ENCODE peak calls at places on chromosomes 5 and 9, in seven cellular contexts. One of them, this sample, is unnamed.

GRCh38 chr5:177478711-177479646 is 5.5 kb upstream of the DBN1 start:
- DNase-seq in astrocyte: peak; percentile 41
- DNase-seq in endothelial cell: no peak
- DNase-seq in activated naive CD8-positive, alpha-beta T cell treated with anti-CD3 and anti-CD28 coated beads for 36 hours: peak; percentile 66
- DNase-seq in HS-5: no peak
- DNase-seq in glomerular endothelial cell: no peak
- DNase-seq in effector CD4-positive, alpha-beta T cell: no peak
- DNase-seq in this sample: no peak

GRCh38 chr5:176388003-176388340 is 426 bp downstream of the NOP16 start:
- DNase-seq in astrocyte: peak; percentile 3
- DNase-seq in endothelial cell: peak; percentile 22
- DNase-seq in activated naive CD8-positive, alpha-beta T cell treated with anti-CD3 and anti-CD28 coated beads for 36 hours: no peak
- DNase-seq in HS-5: no peak
- DNase-seq in glomerular endothelial cell: no peak
- DNase-seq in effector CD4-positive, alpha-beta T cell: no peak
- DNase-seq in this sample: no peak

GRCh38 chr5:149212203-149212951 is 59.3 kb upstream of the AFAP1L1 start:
- DNase-seq in astrocyte: peak; percentile 100
- DNase-seq in endothelial cell: no peak
- DNase-seq in activated naive CD8-positive, alpha-beta T cell treated with anti-CD3 and anti-CD28 coated beads for 36 hours: no peak
- DNase-seq in HS-5: no peak
- DNase-seq in glomerular endothelial cell: peak; percentile 71
- DNase-seq in effector CD4-positive, alpha-beta T cell: no peak
- DNase-seq in this sample: peak; percentile 77

GRCh38 chr5:57804007-57804444 is 321.4 kb upstream of the ACTBL2 start:
- DNase-seq in astrocyte: peak; percentile 99
- DNase-seq in endothelial cell: no peak
- DNase-seq in activated naive CD8-positive, alpha-beta T cell treated with anti-CD3 and anti-CD28 coated beads for 36 hours: no peak
- DNase-seq in HS-5: no peak
- DNase-seq in glomerular endothelial cell: no peak
- DNase-seq in effector CD4-positive, alpha-beta T cell: no peak
- DNase-seq in this sample: no peak

GRCh38 chr5:80591352-80591751 is 21.3 kb upstream of the ANKRD34B start:
- DNase-seq in astrocyte: peak; percentile 14
- DNase-seq in endothelial cell: no peak
- DNase-seq in activated naive CD8-positive, alpha-beta T cell treated with anti-CD3 and anti-CD28 coated beads for 36 hours: no peak
- DNase-seq in HS-5: no peak
- DNase-seq in glomerular endothelial cell: no peak
- DNase-seq in effector CD4-positive, alpha-beta T cell: no peak
- DNase-seq in this sample: no peak

GRCh38 chr5:78627175-78627574 is 21.4 kb downstream of the LHFPL2 start:
- DNase-seq in astrocyte: peak; percentile 30
- DNase-seq in endothelial cell: no peak
- DNase-seq in activated naive CD8-positive, alpha-beta T cell treated with anti-CD3 and anti-CD28 coated beads for 36 hours: no peak
- DNase-seq in HS-5: no peak
- DNase-seq in glomerular endothelial cell: no peak
- DNase-seq in effector CD4-positive, alpha-beta T cell: no peak
- DNase-seq in this sample: no peak

GRCh38 chr5:36422957-36423356 is 121.3 kb upstream of the RANBP3L start:
- DNase-seq in astrocyte: peak; percentile 87
- DNase-seq in endothelial cell: no peak
- DNase-seq in activated naive CD8-positive, alpha-beta T cell treated with anti-CD3 and anti-CD28 coated beads for 36 hours: no peak
- DNase-seq in HS-5: peak; percentile 70
- DNase-seq in glomerular endothelial cell: no peak
- DNase-seq in effector CD4-positive, alpha-beta T cell: no peak
- DNase-seq in this sample: no peak

GRCh38 chr5:169742773-169743296 is 105.8 kb downstream of the DOCK2 start:
- DNase-seq in astrocyte: peak; percentile 97
- DNase-seq in endothelial cell: no peak
- DNase-seq in activated naive CD8-positive, alpha-beta T cell treated with anti-CD3 and anti-CD28 coated beads for 36 hours: no peak
- DNase-seq in HS-5: no peak
- DNase-seq in glomerular endothelial cell: no peak
- DNase-seq in effector CD4-positive, alpha-beta T cell: no peak
- DNase-seq in this sample: no peak

GRCh38 chr5:79983618-79984017 is 7.4 kb downstream of the MTX3 start:
- DNase-seq in astrocyte: no peak
- DNase-seq in endothelial cell: no peak
- DNase-seq in activated naive CD8-positive, alpha-beta T cell treated with anti-CD3 and anti-CD28 coated beads for 36 hours: no peak
- DNase-seq in HS-5: no peak
- DNase-seq in glomerular endothelial cell: no peak
- DNase-seq in effector CD4-positive, alpha-beta T cell: no peak
- DNase-seq in this sample: no peak

GRCh38 chr9:133238851-133239532 is 29.9 kb upstream of the OBP2B start:
- DNase-seq in astrocyte: no peak
- DNase-seq in endothelial cell: peak; percentile 82
- DNase-seq in activated naive CD8-positive, alpha-beta T cell treated with anti-CD3 and anti-CD28 coated beads for 36 hours: peak; percentile 78
- DNase-seq in HS-5: no peak
- DNase-seq in glomerular endothelial cell: peak; percentile 37
- DNase-seq in effector CD4-positive, alpha-beta T cell: peak; percentile 40
- DNase-seq in this sample: no peak

GRCh38 chr5:94310870-94311269 is 307.5 kb downstream of the KIAA0825 start:
- DNase-seq in astrocyte: no peak
- DNase-seq in endothelial cell: no peak
- DNase-seq in activated naive CD8-positive, alpha-beta T cell treated with anti-CD3 and anti-CD28 coated beads for 36 hours: no peak
- DNase-seq in HS-5: no peak
- DNase-seq in glomerular endothelial cell: no peak
- DNase-seq in effector CD4-positive, alpha-beta T cell: no peak
- DNase-seq in this sample: no peak

GRCh38 chr9:79140751-79141150 is 431.0 kb upstream of the TLE4 start:
- DNase-seq in astrocyte: no peak
- DNase-seq in endothelial cell: no peak
- DNase-seq in activated naive CD8-positive, alpha-beta T cell treated with anti-CD3 and anti-CD28 coated beads for 36 hours: no peak
- DNase-seq in HS-5: no peak
- DNase-seq in glomerular endothelial cell: no peak
- DNase-seq in effector CD4-positive, alpha-beta T cell: no peak
- DNase-seq in this sample: no peak

GRCh38 chr5:141800629-141801028 is 77.6 kb downstream of the PCDH1 start:
- DNase-seq in astrocyte: no peak
- DNase-seq in endothelial cell: no peak
- DNase-seq in activated naive CD8-positive, alpha-beta T cell treated with anti-CD3 and anti-CD28 coated beads for 36 hours: no peak
- DNase-seq in HS-5: no peak
- DNase-seq in glomerular endothelial cell: no peak
- DNase-seq in effector CD4-positive, alpha-beta T cell: no peak
- DNase-seq in this sample: no peak

GRCh38 chr5:14185336-14186131 is 42.4 kb downstream of the TRIO start:
- DNase-seq in astrocyte: peak; percentile 83
- DNase-seq in endothelial cell: no peak
- DNase-seq in activated naive CD8-positive, alpha-beta T cell treated with anti-CD3 and anti-CD28 coated beads for 36 hours: no peak
- DNase-seq in HS-5: peak; percentile 75
- DNase-seq in glomerular endothelial cell: no peak
- DNase-seq in effector CD4-positive, alpha-beta T cell: no peak
- DNase-seq in this sample: peak; percentile 81

GRCh38 chr9:698276-698675 is 143.2 kb upstream of the DMRT1 start:
- DNase-seq in astrocyte: peak; percentile 71
- DNase-seq in endothelial cell: no peak
- DNase-seq in activated naive CD8-positive, alpha-beta T cell treated with anti-CD3 and anti-CD28 coated beads for 36 hours: no peak
- DNase-seq in HS-5: no peak
- DNase-seq in glomerular endothelial cell: no peak
- DNase-seq in effector CD4-positive, alpha-beta T cell: no peak
- DNase-seq in this sample: no peak

GRCh38 chr5:137894586-137894985 is 5.3 kb downstream of the PKD2L2 start:
- DNase-seq in astrocyte: no peak
- DNase-seq in endothelial cell: no peak
- DNase-seq in activated naive CD8-positive, alpha-beta T cell treated with anti-CD3 and anti-CD28 coated beads for 36 hours: no peak
- DNase-seq in HS-5: no peak
- DNase-seq in glomerular endothelial cell: no peak
- DNase-seq in effector CD4-positive, alpha-beta T cell: no peak
- DNase-seq in this sample: no peak

GRCh38 chr9:35563791-35564197 is 41.3 kb upstream of the TESK1 start:
- DNase-seq in astrocyte: no peak
- DNase-seq in endothelial cell: peak; percentile 39
- DNase-seq in activated naive CD8-positive, alpha-beta T cell treated with anti-CD3 and anti-CD28 coated beads for 36 hours: no peak
- DNase-seq in HS-5: no peak
- DNase-seq in glomerular endothelial cell: no peak
- DNase-seq in effector CD4-positive, alpha-beta T cell: no peak
- DNase-seq in this sample: no peak

GRCh38 chr5:141402553-141403328 is at the start of gene PCDHGA9:
- DNase-seq in astrocyte: no peak
- DNase-seq in endothelial cell: no peak
- DNase-seq in activated naive CD8-positive, alpha-beta T cell treated with anti-CD3 and anti-CD28 coated beads for 36 hours: no peak
- DNase-seq in HS-5: no peak
- DNase-seq in glomerular endothelial cell: no peak
- DNase-seq in effector CD4-positive, alpha-beta T cell: no peak
- DNase-seq in this sample: no peak

This sample was measured in HS-27A.